ENCODE peak calls at places on chromosomes 16 and 17, in seven cellular contexts. One of them, this sample, is unnamed.

GRCh38 chr16:9772526-9772925 is 409.7 kb downstream of the GRIN2A start:
- DNase-seq in HepG2: no peak
- DNase-seq in HCT116: no peak
- DNase-seq in SK-N-SH: no peak
- DNase-seq in GM12878: no peak
- DNase-seq in H1: no peak
- DNase-seq in K562: no peak
- DNase-seq in this sample: no peak

GRCh38 chr17:2158011-2158410 is 103.1 kb downstream of the HIC1 start:
- DNase-seq in GM12878: no peak
- DNase-seq in K562: no peak
- DNase-seq in SK-N-SH: no peak
- DNase-seq in HepG2: peak
- DNase-seq in H1: no peak
- DNase-seq in HCT116: no peak
- DNase-seq in this sample: no peak

GRCh38 chr16:79402356-79402755 is 198.2 kb downstream of the MAF start:
- DNase-seq in SK-N-SH: no peak
- DNase-seq in HCT116: no peak
- DNase-seq in HepG2: no peak
- DNase-seq in GM12878: no peak
- DNase-seq in H1: no peak
- DNase-seq in K562: peak
- DNase-seq in this sample: no peak

GRCh38 chr17:49521088-49521450 is 26.0 kb downstream of the NGFR start:
- DNase-seq in SK-N-SH: peak
- DNase-seq in HCT116: no peak
- DNase-seq in K562: no peak
- DNase-seq in HepG2: no peak
- DNase-seq in GM12878: no peak
- DNase-seq in H1: no peak
- DNase-seq in this sample: no peak

GRCh38 chr16:64648282-64648681 is 473.6 kb downstream of the CDH11 start:
- DNase-seq in HCT116: no peak
- DNase-seq in K562: no peak
- DNase-seq in SK-N-SH: no peak
- DNase-seq in GM12878: no peak
- DNase-seq in HepG2: no peak
- DNase-seq in H1: no peak
- DNase-seq in this sample: no peak

GRCh38 chr17:77636835-77637806 is 321.4 kb upstream of the TNRC6C start:
- DNase-seq in SK-N-SH: no peak
- DNase-seq in GM12878: no peak
- DNase-seq in HepG2: no peak
- DNase-seq in HCT116: no peak
- DNase-seq in K562: no peak
- DNase-seq in H1: no peak
- DNase-seq in this sample: no peak

GRCh38 chr17:58329808-58330543 is 1.4 kb upstream of the TSPOAP1 start:
- DNase-seq in SK-N-SH: no peak
- DNase-seq in HCT116: no peak
- DNase-seq in HepG2: no peak
- DNase-seq in K562: no peak
- DNase-seq in GM12878: peak
- DNase-seq in H1: no peak
- DNase-seq in this sample: no peak

GRCh38 chr17:56756536-56756935 is 77.2 kb downstream of the C17orf67 start:
- DNase-seq in K562: no peak
- DNase-seq in HCT116: no peak
- DNase-seq in SK-N-SH: no peak
- DNase-seq in GM12878: no peak
- DNase-seq in HepG2: peak
- DNase-seq in H1: no peak
- DNase-seq in this sample: no peak

GRCh38 chr17:82932146-82933005 is 92.6 kb upstream of the ZNF750 start:
- DNase-seq in H1: no peak
- DNase-seq in SK-N-SH: no peak
- DNase-seq in HepG2: no peak
- DNase-seq in GM12878: no peak
- DNase-seq in K562: no peak
- DNase-seq in HCT116: no peak
- DNase-seq in this sample: no peak

GRCh38 chr17:80754846-80755245 is 210.2 kb downstream of the RPTOR start:
- DNase-seq in HepG2: no peak
- DNase-seq in H1: no peak
- DNase-seq in K562: no peak
- DNase-seq in HCT116: no peak
- DNase-seq in GM12878: no peak
- DNase-seq in SK-N-SH: no peak
- DNase-seq in this sample: no peak

GRCh38 chr16:49782405-49782804 is 73.5 kb downstream of the ZNF423 start:
- DNase-seq in K562: no peak
- DNase-seq in GM12878: no peak
- DNase-seq in HepG2: no peak
- DNase-seq in SK-N-SH: no peak
- DNase-seq in HCT116: no peak
- DNase-seq in H1: no peak
- DNase-seq in this sample: peak

GRCh38 chr16:9092282-9092962 is 978 bp downstream of the HAPSTR1 start:
- DNase-seq in GM12878: no peak
- DNase-seq in HCT116: no peak
- DNase-seq in H1: no peak
- DNase-seq in HepG2: peak
- DNase-seq in K562: peak
- DNase-seq in SK-N-SH: peak
- DNase-seq in this sample: peak

GRCh38 chr17:65143899-65144590 is 6.9 kb downstream of the RGS9 start:
- DNase-seq in HepG2: no peak
- DNase-seq in K562: no peak
- DNase-seq in SK-N-SH: no peak
- DNase-seq in H1: no peak
- DNase-seq in HCT116: no peak
- DNase-seq in GM12878: no peak
- DNase-seq in this sample: no peak

GRCh38 chr17:75689441-75689873 is 22.3 kb downstream of the SAP30BP start:
- DNase-seq in GM12878: peak
- DNase-seq in SK-N-SH: no peak
- DNase-seq in HepG2: no peak
- DNase-seq in HCT116: no peak
- DNase-seq in H1: no peak
- DNase-seq in K562: no peak
- DNase-seq in this sample: peak

GRCh38 chr16:30458561-30459394 is 13.1 kb upstream of the SEPHS2 start:
- DNase-seq in SK-N-SH: no peak
- DNase-seq in GM12878: peak
- DNase-seq in H1: no peak
- DNase-seq in K562: no peak
- DNase-seq in HCT116: no peak
- DNase-seq in HepG2: peak
- DNase-seq in this sample: no peak

GRCh38 chr17:4969551-4970231 is 2.1 kb upstream of the SPAG7 start:
- DNase-seq in HCT116: no peak
- DNase-seq in HepG2: peak
- DNase-seq in K562: no peak
- DNase-seq in GM12878: no peak
- DNase-seq in H1: no peak
- DNase-seq in SK-N-SH: no peak
- DNase-seq in this sample: no peak

GRCh38 chr17:49572226-49572625 is 3.4 kb upstream of the NXPH3 start:
- DNase-seq in HCT116: no peak
- DNase-seq in HepG2: no peak
- DNase-seq in K562: no peak
- DNase-seq in H1: no peak
- DNase-seq in GM12878: no peak
- DNase-seq in SK-N-SH: no peak
- DNase-seq in this sample: no peak

GRCh38 chr17:32491371-32492280 is 4.8 kb downstream of the CDK5R1 start:
- DNase-seq in HepG2: no peak
- DNase-seq in SK-N-SH: peak
- DNase-seq in HCT116: no peak
- DNase-seq in K562: peak
- DNase-seq in H1: no peak
- DNase-seq in GM12878: no peak
- DNase-seq in this sample: no peak

DNA sequence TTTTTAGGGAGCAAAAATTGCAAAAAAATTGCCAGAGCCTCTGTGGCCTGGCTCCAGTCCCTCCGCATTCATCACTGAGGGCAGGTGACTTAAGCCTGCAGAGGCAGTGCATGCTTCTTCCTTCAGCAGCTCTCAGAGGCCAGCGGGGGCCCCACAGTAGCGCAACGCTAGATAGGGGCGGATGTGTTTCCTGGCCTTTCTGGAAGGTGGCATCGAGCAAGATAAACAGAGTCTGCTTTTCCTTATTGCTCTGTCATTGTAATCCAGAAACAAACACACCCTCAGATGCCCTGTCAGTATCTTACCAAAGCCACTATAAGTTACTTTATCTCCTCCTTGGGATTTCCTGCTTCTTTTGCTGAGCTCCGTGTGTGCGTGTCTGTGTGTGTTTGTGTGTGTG is 75.5 kb upstream of the IRX6 start:
- DNase-seq in HepG2: no peak
- DNase-seq in K562: no peak
- DNase-seq in SK-N-SH: no peak
- DNase-seq in H1: no peak
- DNase-seq in GM12878: no peak
- DNase-seq in HCT116: no peak
- DNase-seq in this sample: no peak
- TF ChIP-seq JUND in HepG2: no peak
- TF ChIP-seq JUND in K562: no peak
- TF ChIP-seq JUND in SK-N-SH: no peak
- TF ChIP-seq JUND in H1: no peak
- TF ChIP-seq JUND in GM12878: no peak
- TF ChIP-seq JUND in HCT116: no peak
- TF ChIP-seq JUND in this sample: no peak

DNA sequence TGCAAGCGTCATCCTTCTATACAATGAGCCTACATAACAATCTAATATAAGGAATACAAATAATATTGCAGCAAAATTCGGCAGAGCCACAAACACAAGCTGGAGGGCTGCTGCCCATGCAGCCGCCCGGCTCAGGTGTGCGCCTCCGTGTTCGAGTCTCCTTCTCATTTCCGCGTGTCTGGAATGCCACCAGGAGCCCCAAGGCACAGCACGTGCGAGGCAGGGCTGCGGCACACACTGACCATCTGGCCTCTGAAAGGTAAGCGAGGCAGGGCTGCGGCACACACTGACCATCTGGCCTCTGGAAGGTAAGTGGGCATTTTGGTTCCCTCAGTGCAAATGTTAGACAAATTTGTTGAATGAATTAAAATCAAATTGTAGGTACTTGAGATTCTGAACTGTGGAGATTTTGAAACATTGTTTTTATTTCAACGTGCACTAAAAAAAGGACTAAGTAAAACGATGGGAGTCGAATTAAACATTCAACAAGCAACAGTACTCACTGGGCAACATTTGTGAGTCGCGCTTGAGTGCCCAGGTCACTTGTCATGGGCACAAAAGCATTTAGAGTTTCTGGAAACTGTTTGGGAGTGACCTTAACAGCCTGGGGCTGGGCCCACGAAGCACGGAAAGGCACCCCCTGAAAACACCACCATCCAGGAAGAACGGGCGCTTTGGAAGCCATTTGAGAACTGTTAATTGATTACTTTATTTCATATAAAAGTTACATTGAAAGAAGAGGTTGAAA is 37.4 kb downstream of the ZDHHC7 start:
- DNase-seq in H1: no peak
- DNase-seq in K562: no peak
- DNase-seq in HepG2: no peak
- DNase-seq in HCT116: no peak
- DNase-seq in SK-N-SH: no peak
- DNase-seq in GM12878: no peak
- DNase-seq in this sample: no peak
- TF ChIP-seq JUND in H1: no peak
- TF ChIP-seq JUND in K562: no peak
- TF ChIP-seq JUND in HepG2: no peak
- TF ChIP-seq JUND in HCT116: no peak
- TF ChIP-seq JUND in SK-N-SH: no peak
- TF ChIP-seq JUND in GM12878: no peak
- TF ChIP-seq JUND in this sample: no peak

GRCh38 chr16:51877686-51878085 is 669.3 kb downstream of the TOX3 start:
- DNase-seq in K562: no peak
- DNase-seq in HCT116: no peak
- DNase-seq in SK-N-SH: no peak
- DNase-seq in GM12878: no peak
- DNase-seq in H1: no peak
- DNase-seq in HepG2: no peak
- DNase-seq in this sample: no peak

GRCh38 chr16:51875834-51876725 is 670.9 kb downstream of the TOX3 start:
- DNase-seq in HepG2: no peak
- DNase-seq in SK-N-SH: no peak
- DNase-seq in HCT116: no peak
- DNase-seq in H1: no peak
- DNase-seq in GM12878: no peak
- DNase-seq in K562: no peak
- DNase-seq in this sample: no peak

GRCh38 chr16:51876934-51877333 is 670.0 kb downstream of the TOX3 start:
- DNase-seq in SK-N-SH: no peak
- DNase-seq in K562: no peak
- DNase-seq in HCT116: no peak
- DNase-seq in HepG2: no peak
- DNase-seq in GM12878: no peak
- DNase-seq in H1: no peak
- DNase-seq in this sample: no peak

GRCh38 chr16:51870460-51870859 is 676.5 kb downstream of the TOX3 start:
- DNase-seq in HepG2: no peak
- DNase-seq in GM12878: no peak
- DNase-seq in SK-N-SH: no peak
- DNase-seq in HCT116: no peak
- DNase-seq in H1: no peak
- DNase-seq in K562: no peak
- DNase-seq in this sample: no peak

GRCh38 chr16:51872536-51872935 is 674.4 kb downstream of the TOX3 start:
- DNase-seq in K562: no peak
- DNase-seq in SK-N-SH: no peak
- DNase-seq in H1: no peak
- DNase-seq in HCT116: no peak
- DNase-seq in GM12878: no peak
- DNase-seq in HepG2: no peak
- DNase-seq in this sample: no peak
- TF ChIP-seq JUND in K562: no peak
- TF ChIP-seq JUND in SK-N-SH: no peak
- TF ChIP-seq JUND in H1: no peak
- TF ChIP-seq JUND in HCT116: no peak
- TF ChIP-seq JUND in GM12878: no peak
- TF ChIP-seq JUND in HepG2: no peak
- TF ChIP-seq JUND in this sample: no peak

GRCh38 chr16:28163699-28164584 is 47.8 kb downstream of the XPO6 start:
- DNase-seq in K562: no peak
- DNase-seq in SK-N-SH: no peak
- DNase-seq in H1: no peak
- DNase-seq in HCT116: no peak
- DNase-seq in GM12878: no peak
- DNase-seq in HepG2: peak
- DNase-seq in this sample: no peak
- TF ChIP-seq JUND in K562: peak
- TF ChIP-seq JUND in SK-N-SH: no peak
- TF ChIP-seq JUND in H1: no peak
- TF ChIP-seq JUND in HCT116: no peak
- TF ChIP-seq JUND in GM12878: no peak
- TF ChIP-seq JUND in HepG2: no peak
- TF ChIP-seq JUND in this sample: no peak

This sample was measured in T47D.